ENCODE peak calls at places on chromosomes 12 and 14, in six cellular contexts. B is stimulated activated naive CD4-positive, alpha-beta T cell treated with Interleukin-2 at 50 U/mL for 16 hours; D is ELR; F is H4; S is amniotic epithelial cell; G is HTR-8/SVneo. T is an unnamed sample.

GRCh38 chr12:116990971-116991966 is 80.5 kb downstream of the FBXW8 start:
- DNase-seq in B (no peak), D (no peak), F (no peak), S (peak), G (no peak), T (no peak)

GRCh38 chr14:67510121-67510520 is 21.6 kb upstream of the TMEM229B start:
- DNase-seq in B (no peak), D (peak), F (no peak), S (peak), G (no peak), T (no peak)

GRCh38 chr12:124780752-124781685 is 82.6 kb downstream of the SCARB1 start:
- DNase-seq in B (no peak), D (no peak), F (no peak), S (no peak), G (no peak), T (no peak)

GRCh38 chr12:26939192-26939832 is 1.0 kb downstream of the FGFR1OP2 start:
- DNase-seq in B (no peak), D (peak), F (no peak), S (no peak), G (no peak), T (no peak)

GRCh38 chr14:32224731-32225377 is 21.8 kb upstream of the RNU6-8 start:
- DNase-seq in B (peak), D (peak), F (peak), S (peak), G (peak), T (no peak)

GRCh38 chr14:70045715-70046535 is 142.8 kb downstream of the SLC8A3 start:
- DNase-seq in B (no peak), D (peak), F (peak), S (peak), G (peak), T (no peak)

GRCh38 chr12:113479578-113480335 is 8.1 kb upstream of the LHX5 start:
- DNase-seq in B (peak), D (peak), F (no peak), S (peak), G (no peak), T (no peak)

GRCh38 chr14:50657753-50658152 is 10.4 kb downstream of the SAV1 start:
- DNase-seq in B (no peak), D (no peak), F (no peak), S (peak), G (no peak), T (no peak)

GRCh38 chr12:91109148-91109564 is 2.1 kb downstream of the LUM start:
- DNase-seq in B (no peak), D (peak), F (peak), S (peak), G (no peak), T (peak)

GRCh38 chr12:2739832-2740641 is 54.7 kb upstream of the FKBP4 start:
- DNase-seq in B (no peak), D (peak), F (no peak), S (peak), G (peak), T (no peak)

GRCh38 chr12:102811125-102811737 is 105.8 kb downstream of the PAH start:
- DNase-seq in B (no peak), D (peak), F (peak), S (peak), G (peak), T (no peak)

GRCh38 chr14:102908766-102909455 is 13.6 kb upstream of the AMN start:
- DNase-seq in B (no peak), D (no peak), F (no peak), S (no peak), G (no peak), T (peak)

GRCh38 chr14:77641207-77641533 is 24.7 kb upstream of the SPTLC2 start:
- DNase-seq in B (no peak), D (no peak), F (no peak), S (peak), G (no peak), T (no peak)

GRCh38 chr12:19529933-19530630 is 90.8 kb downstream of the AEBP2 start:
- DNase-seq in B (no peak), D (peak), F (peak), S (peak), G (peak), T (no peak)

GRCh38 chr12:30015661-30016060 is 231.9 kb upstream of the TMTC1 start:
- DNase-seq in B (no peak), D (no peak), F (no peak), S (no peak), G (no peak), T (no peak)

GRCh38 chr12:93741741-93742085 is 64.5 kb downstream of the CRADD start:
- DNase-seq in B (no peak), D (peak), F (no peak), S (peak), G (no peak), T (no peak)

GRCh38 chr12:114501474-114501807 is 95.5 kb upstream of the TBX5 start:
- DNase-seq in B (no peak), D (no peak), F (no peak), S (no peak), G (no peak), T (no peak)

GRCh38 chr12:124036117-124037109 is 63.4 kb downstream of the ZNF664 start:
- DNase-seq in B (no peak), D (peak), F (no peak), S (peak), G (peak), T (peak)

GRCh38 chr14:89755816-89756215 is 198.7 kb downstream of the EFCAB11 start:
- DNase-seq in B (no peak), D (no peak), F (no peak), S (no peak), G (no peak), T (no peak)

GRCh38 chr14:24080142-24080530 is 8.8 kb downstream of the CPNE6 start:
- DNase-seq in B (no peak), D (no peak), F (no peak), S (no peak), G (no peak), T (no peak)

GRCh38 chr14:71468701-71469100 is 463.5 kb upstream of the RGS6 start:
- DNase-seq in B (no peak), D (no peak), F (no peak), S (no peak), G (no peak), T (no peak)

GRCh38 chr12:25982416-25982815 is 23.9 kb downstream of the RASSF8 start:
- DNase-seq in B (no peak), D (no peak), F (no peak), S (no peak), G (no peak), T (no peak)

GRCh38 chr12:104478396-104479140 is 21.8 kb downstream of the CHST11 start:
- DNase-seq in B (no peak), D (no peak), F (no peak), S (no peak), G (no peak), T (no peak)

GRCh38 chr14:80336613-80337106 is 125.4 kb upstream of the DIO2 start:
- DNase-seq in B (no peak), D (no peak), F (no peak), S (no peak), G (no peak), T (no peak)

GRCh38 chr12:14845350-14845750 is 2.0 kb upstream of the ART4 start:
- DNase-seq in B (no peak), D (peak), F (peak), S (peak), G (no peak), T (peak)

GRCh38 chr12:110279976-110280783 is 867 bp upstream of the ATP2A2 start:
- DNase-seq in B (peak), D (peak), F (no peak), S (no peak), G (peak), T (peak)

GRCh38 chr12:20757-21156 is 45.8 kb upstream of the IQSEC3 start:
- DNase-seq in B (no peak), D (no peak), F (no peak), S (no peak), G (no peak), T (no peak)

GRCh38 chr12:113103756-113104450 is 31.7 kb downstream of the RASAL1 start:
- DNase-seq in B (peak), D (no peak), F (no peak), S (no peak), G (no peak), T (no peak)

GRCh38 chr12:75177997-75178396 is 31.6 kb downstream of the KCNC2 start:
- DNase-seq in B (no peak), D (peak), F (peak), S (peak), G (peak), T (no peak)

GRCh38 chr14:73943083-73943482 is 6.8 kb downstream of the FAM161B start:
- DNase-seq in B (no peak), D (peak), F (peak), S (peak), G (peak), T (no peak)

GRCh38 chr12:90978117-90978770 is 23.3 kb upstream of the CCER1 start:
- DNase-seq in B (no peak), D (peak), F (peak), S (peak), G (peak), T (no peak)

GRCh38 chr12:95674088-95674595 is 116.4 kb downstream of the NTN4 start:
- DNase-seq in B (no peak), D (no peak), F (no peak), S (no peak), G (no peak), T (no peak)

GRCh38 chr12:38155020-38155395 is 161.6 kb upstream of the ALG10B start:
- DNase-seq in B (no peak), D (no peak), F (no peak), S (no peak), G (no peak), T (no peak)

GRCh38 chr12:56084958-56085543 is 5.1 kb downstream of the ERBB3 start:
- DNase-seq in B (no peak), D (peak), F (no peak), S (peak), G (no peak), T (no peak)

GRCh38 chr12:64699504-64700115 is 59.6 kb downstream of the GNS start:
- DNase-seq in B (no peak), D (no peak), F (no peak), S (peak), G (no peak), T (no peak)

GRCh38 chr14:101361451-101362433 is 199.6 kb upstream of the DIO3 start:
- DNase-seq in B (no peak), D (no peak), F (no peak), S (no peak), G (no peak), T (no peak)